ENCODE peak calls at places on chromosomes 5 and 9, in seven cellular contexts. G is stomach; U is stimulated activated CD4-positive, alpha-beta T cell treated with anti-CD3 and anti-CD28 coated beads, TNF-alpha, amount 100 ng/mL, for 24 hours; I is left ventricle myocardium inferior; J is EH; V is heart left ventricle; M is right lobe of liver. S is an unnamed sample.

GRCh38 chr5:112735702-112736101 is 2.0 kb upstream of the APC start:
- DNase-seq in G (no peak), U (no peak), I (no peak), J (peak; percentile 83), V (no peak), M (no peak), S (no peak)

GRCh38 chr5:112159435-112159834 is 259.6 kb downstream of the EPB41L4A start:
- DNase-seq in G (no peak), U (no peak), I (peak; percentile 61), J (no peak), V (peak; percentile 73), M (no peak), S (no peak)

GRCh38 chr5:71475788-71476384 is 20.4 kb downstream of the BDP1 start:
- DNase-seq in G (no peak), U (no peak), I (no peak), J (peak; percentile 39), V (no peak), M (no peak), S (no peak)

GRCh38 chr5:124206540-124206939 is 539.9 kb downstream of the ZNF608 start:
- DNase-seq in G (no peak), U (no peak), I (no peak), J (no peak), V (no peak), M (no peak), S (no peak)

GRCh38 chr5:7855611-7856010 is 4.7 kb upstream of the CFAP90 start:
- DNase-seq in G (no peak), U (no peak), I (no peak), J (no peak), V (no peak), M (no peak), S (no peak)

GRCh38 chr5:155926011-155926410 is 401.0 kb upstream of the SGCD start:
- DNase-seq in G (no peak), U (no peak), I (no peak), J (peak; percentile 71), V (no peak), M (no peak), S (no peak)

GRCh38 chr5:119515192-119515591 is 62.9 kb downstream of the HSD17B4 start:
- DNase-seq in G (no peak), U (no peak), I (no peak), J (peak; percentile 18), V (no peak), M (no peak), S (no peak)

GRCh38 chr9:100352201-100352726 is 478 bp downstream of the TEX10 start:
- DNase-seq in G (peak; percentile 25), U (no peak), I (peak; percentile 20), J (peak; percentile 46), V (peak; percentile 39), M (peak; percentile 55), S (no peak)

GRCh38 chr9:84271887-84272556 is 68.5 kb downstream of the SLC28A3 start:
- DNase-seq in G (no peak), U (no peak), I (no peak), J (peak; percentile 10), V (no peak), M (no peak), S (no peak)

GRCh38 chr9:111925784-111926183 is 29.2 kb downstream of the UGCG start:
- DNase-seq in G (no peak), U (no peak), I (no peak), J (no peak), V (no peak), M (no peak), S (no peak)

GRCh38 chr5:1974501-1975405 is 92.0 kb upstream of the IRX4 start:
- DNase-seq in G (no peak), U (no peak), I (no peak), J (no peak), V (no peak), M (no peak), S (no peak)

S was measured in activated T-cell treated with anti-CD3 and anti-CD28 coated beads, Interleukin-2, amount 50 U/mL, for 4 hours.